ENCODE peak calls at places on chromosomes 16 and 17, in four cellular contexts. A, N, J and G are unnamed samples.

GRCh38 chr17:81640011-81640410 is 3.0 kb downstream of the TSPAN10 start:
- DNase-seq in A (no peak), N (no peak), J (no peak), G (no peak)

GRCh38 chr16:760498-761343 is at the start of gene MSLN:
- DNase-seq in A (no peak), N (no peak), J (no peak), G (no peak)

GRCh38 chr16:72552675-72553074 is 380.7 kb upstream of the PMFBP1 start:
- DNase-seq in A (peak; percentile 12), N (no peak), J (no peak), G (no peak)

GRCh38 chr17:39696731-39697130 is 3.1 kb upstream of the ERBB2 start:
- DNase-seq in A (no peak), N (no peak), J (no peak), G (no peak)

GRCh38 chr16:48392407-48392806 is 7.2 kb upstream of the SIAH1 start:
- DNase-seq in A (no peak), N (no peak), J (no peak), G (no peak)

GRCh38 chr17:63694974-63695773 is 4.8 kb downstream of the LIMD2 start:
- DNase-seq in A (no peak), N (no peak), J (no peak), G (no peak)

GRCh38 chr17:66507103-66507923 is 204.9 kb downstream of the PRKCA start:
- DNase-seq in A (peak; percentile 75), N (peak; percentile 38), J (no peak), G (no peak)

GRCh38 chr16:78007121-78007520 is 15.2 kb upstream of the CLEC3A start:
- DNase-seq in A (no peak), N (no peak), J (no peak), G (no peak)

GRCh38 chr16:88999457-89000206 is 22.6 kb upstream of the CBFA2T3 start:
- DNase-seq in A (no peak), N (peak; percentile 64), J (no peak), G (peak; percentile 66)

GRCh38 chr17:14359251-14359939 is 58.5 kb downstream of the HS3ST3B1 start:
- DNase-seq in A (no peak), N (no peak), J (no peak), G (peak; percentile 61)

GRCh38 chr17:67293251-67294203 is 48.5 kb upstream of the HELZ start:
- DNase-seq in A (peak; percentile 29), N (peak; percentile 83), J (peak; percentile 79), G (peak; percentile 93)

GRCh38 chr17:63096426-63096825 is 130.4 kb downstream of the TANC2 start:
- DNase-seq in A (peak; percentile 88), N (no peak), J (no peak), G (no peak)

GRCh38 chr17:44084131-44084538 is 13.6 kb downstream of the G6PC3 start:
- DNase-seq in A (no peak), N (peak; percentile 44), J (peak; percentile 85), G (peak; percentile 78)

GRCh38 chr17:76384987-76385891 is 830 bp downstream of the SPHK1 start:
- DNase-seq in A (peak; percentile 73), N (peak; percentile 45), J (peak; percentile 74), G (peak; percentile 55)

GRCh38 chr16:71442041-71442440 is at the start of gene TLE7:
- DNase-seq in A (no peak), N (no peak), J (no peak), G (no peak)

GRCh38 chr17:65293584-65294183 is 156.5 kb downstream of the RGS9 start:
- DNase-seq in A (no peak), N (no peak), J (no peak), G (no peak)

GRCh38 chr17:76458580-76459490 is 5.9 kb upstream of the UBE2O start:
- DNase-seq in A (peak; percentile 64), N (peak; percentile 86), J (peak; percentile 83), G (peak; percentile 95)

GRCh38 chr16:6035161-6035560 is 937.6 kb upstream of the EEF2KMT start:
- DNase-seq in A (no peak), N (peak; percentile 9), J (no peak), G (no peak)

GRCh38 chr17:82806645-82807044 is 33.2 kb downstream of the ZNF750 start:
- DNase-seq in A (no peak), N (no peak), J (no peak), G (no peak)

GRCh38 chr17:69712801-69713311 is 298.4 kb downstream of the MAP2K6 start:
- DNase-seq in A (no peak), N (no peak), J (no peak), G (no peak)

GRCh38 chr16:57801856-57802634 is at the start of gene KIFC3:
- DNase-seq in A (peak; percentile 72), N (peak; percentile 78), J (peak; percentile 73), G (peak; percentile 49)

GRCh38 chr17:79461041-79461440 is 149.8 kb downstream of the RBFOX3 start:
- DNase-seq in A (peak; percentile 11), N (no peak), J (no peak), G (no peak)

GRCh38 chr17:28748852-28749515 is 5.2 kb downstream of the TRAF4 start:
- DNase-seq in A (no peak), N (no peak), J (no peak), G (peak; percentile 49)

GRCh38 chr16:68833251-68833650 is 10.1 kb upstream of the TANGO6 start:
- DNase-seq in A (no peak), N (no peak), J (no peak), G (no peak)

GRCh38 chr17:51636291-51636690 is 375.9 kb downstream of the UTP18 start:
- DNase-seq in A (no peak), N (peak; percentile 73), J (peak; percentile 49), G (peak; percentile 71)

GRCh38 chr17:35449371-35449931 is 885 bp upstream of the SLFN13 start:
- DNase-seq in A (no peak), N (peak; percentile 42), J (peak; percentile 70), G (peak; percentile 42)

GRCh38 chr17:45042346-45043120 is 8.9 kb downstream of the DCAKD start:
- DNase-seq in A (no peak), N (no peak), J (no peak), G (no peak)

GRCh38 chr17:419073-419735 is 66.6 kb upstream of the RPH3AL start:
- DNase-seq in A (no peak), N (no peak), J (no peak), G (no peak)

GRCh38 chr17:82050152-82050760 is 1.4 kb downstream of the RFNG start:
- DNase-seq in A (no peak), N (no peak), J (no peak), G (no peak)

GRCh38 chr17:55273579-55274370 is 9.0 kb downstream of the HLF start:
- DNase-seq in A (no peak), N (no peak), J (no peak), G (no peak)

GRCh38 chr16:79691001-79691400 is 90.5 kb upstream of the MAF start:
- DNase-seq in A (no peak), N (peak; percentile 7), J (no peak), G (no peak)

GRCh38 chr17:247767-248166 is 66.3 kb upstream of the DOC2B start:
- DNase-seq in A (no peak), N (no peak), J (no peak), G (no peak)

GRCh38 chr16:53159781-53160436 is 105.1 kb downstream of the CHD9 start:
- DNase-seq in A (peak; percentile 62), N (peak; percentile 68), J (peak; percentile 50), G (no peak)

GRCh38 chr17:82913304-82914043 is 73.7 kb upstream of the ZNF750 start:
- DNase-seq in A (no peak), N (peak; percentile 44), J (no peak), G (no peak)

GRCh38 chr16:535446-536405 is 8.2 kb downstream of the CAPN15 start:
- DNase-seq in A (peak; percentile 52), N (no peak), J (no peak), G (no peak)

GRCh38 chr16:53094013-53094630 is 39.3 kb downstream of the CHD9 start:
- DNase-seq in A (no peak), N (no peak), J (no peak), G (no peak)

GRCh38 chr16:4415538-4416199 is 727 bp downstream of the CORO7 start:
- DNase-seq in A (no peak), N (peak; percentile 40), J (peak; percentile 67), G (peak; percentile 37)

GRCh38 chr17:47981462-47981861 is 10.5 kb downstream of the CDK5RAP3 start:
- DNase-seq in A (no peak), N (no peak), J (no peak), G (no peak)

GRCh38 chr16:24253192-24253591 is 2.9 kb upstream of the CACNG3 start:
- DNase-seq in A (peak; percentile 38), N (peak; percentile 88), J (peak; percentile 54), G (peak; percentile 68)

GRCh38 chr16:24255446-24256352 is at the start of gene CACNG3:
- DNase-seq in A (peak; percentile 33), N (peak; percentile 93), J (peak; percentile 96), G (peak; percentile 91)

GRCh38 chr16:24257965-24258364 is 1.8 kb downstream of the CACNG3 start:
- DNase-seq in A (no peak), N (peak; percentile 90), J (no peak), G (peak; percentile 50)
- H3K4ac ChIP-seq in A (no peak overlapping the region), N (no peak overlapping the region), J (no peak overlapping the region), G (no peak overlapping the region)

DNA sequence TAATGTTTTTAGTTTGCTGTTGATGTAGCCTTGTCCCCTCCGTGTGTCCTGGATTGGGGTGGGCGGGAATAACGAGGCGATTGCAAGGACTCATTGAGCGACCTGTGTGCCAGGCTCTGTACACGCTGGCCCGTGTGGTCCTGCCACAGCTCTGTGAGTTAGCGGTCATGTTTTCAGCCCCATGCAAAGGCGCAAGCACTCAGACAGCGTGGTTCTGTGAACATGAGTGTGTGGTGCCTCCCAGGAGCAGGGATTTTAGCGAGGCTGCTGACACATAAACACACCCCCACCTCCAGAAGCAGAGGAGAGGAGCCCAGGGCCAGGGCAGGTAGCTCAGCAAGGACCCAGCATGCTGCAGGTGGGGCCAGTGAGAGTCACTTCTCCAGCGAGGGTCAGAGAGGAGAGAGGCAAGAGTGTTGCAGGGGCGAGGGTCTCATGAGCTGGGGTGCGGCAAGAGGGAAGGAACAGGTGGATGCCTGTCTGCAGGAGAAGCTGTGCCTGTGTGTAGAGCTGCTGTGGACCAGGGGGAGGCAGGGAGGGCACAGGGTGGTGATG is 115.3 kb downstream of the OR1D5 start:
- DNase-seq in A (no peak), N (no peak), J (no peak), G (peak; percentile 37)
- H4K5ac ChIP-seq in A (no peak overlapping the region), N (no peak overlapping the region), J (no peak overlapping the region), G (no peak overlapping the region)

DNA sequence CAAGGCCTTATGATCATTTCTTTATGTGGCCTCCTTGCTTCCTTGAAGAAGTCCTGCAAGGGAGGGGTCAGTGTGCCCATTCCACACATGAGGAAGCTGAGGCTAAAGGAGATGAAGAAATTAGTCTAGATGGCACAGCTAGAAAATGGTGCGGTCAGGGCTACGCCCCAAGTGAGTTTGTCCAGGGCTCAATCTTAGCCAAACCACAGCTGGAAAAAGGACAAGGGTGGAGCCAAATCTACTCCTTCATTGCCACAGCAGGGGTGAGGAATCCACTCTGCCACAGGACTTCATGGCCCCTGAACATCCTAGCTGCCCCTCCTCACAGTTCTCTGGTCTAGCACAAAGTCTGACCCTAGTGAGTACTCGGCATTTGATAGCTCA is 16.2 kb downstream of the BEAN1 start:
- DNase-seq in A (no peak), N (no peak), J (no peak), G (no peak)
- H3K4ac ChIP-seq in A (no peak overlapping the region), N (no peak overlapping the region), J (no peak overlapping the region), G (no peak overlapping the region)

DNA sequence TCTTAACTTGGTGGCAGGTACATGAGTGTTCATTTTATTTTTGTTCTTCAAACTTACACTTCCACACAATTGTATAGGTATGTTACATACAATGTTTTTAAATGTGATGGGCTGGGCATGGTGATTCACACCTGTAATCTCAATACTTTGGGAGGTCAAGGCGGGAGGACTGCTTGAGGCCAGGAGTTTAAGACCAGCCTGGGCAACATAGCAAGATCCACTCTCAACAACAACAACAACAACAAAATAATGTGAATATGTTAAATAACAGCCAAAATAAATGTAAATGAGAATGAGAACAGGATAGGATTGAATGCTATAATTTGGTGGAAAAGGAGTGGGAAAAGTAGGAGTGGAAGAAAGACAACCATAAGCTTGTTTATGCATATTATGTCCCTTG is 2.6 kb downstream of the NSMCE1 start:
- DNase-seq in A (no peak), N (no peak), J (no peak), G (no peak)
- H4K5ac ChIP-seq in A (no peak overlapping the region), N (no peak overlapping the region), J (no peak overlapping the region), G (no peak overlapping the region)